ENCODE peak calls at places on chromosomes 4 and X, in five cellular contexts. K is stimulated activated naive B cell treated with anti-CD40 and anti-IgM and Interleukin-4, amounts not matched to agents 10 μg/mL and 1 μg/mL and 100 μg/mL, for 72 hours; R is AG09309; Z is tibial nerve; M is activated naive CD4-positive, alpha-beta T cell treated with anti-CD3 and anti-CD28 coated beads for 36 hours. W is an unnamed sample.

GRCh38 chr4:38867478-38868054 is at the start of gene FAM114A1:
- DNase-seq in K (peak), Z (peak), M (no peak), R (no peak), W (peak)

GRCh38 chrX:125172531-125172930 is 147.1 kb upstream of the TEX13C start:
- DNase-seq in R (no peak), M (no peak), K (no peak), Z (no peak), W (no peak)

GRCh38 chr4:149371021-149371420 is 444.6 kb downstream of the IQCM start:
- DNase-seq in R (peak), M (no peak), Z (no peak), K (no peak), W (peak)

GRCh38 chr4:75243570-75243969 is 270.6 kb downstream of the RCHY1 start:
- DNase-seq in M (no peak), K (no peak), R (no peak), Z (no peak), W (no peak)

GRCh38 chrX:150680974-150681373 is 12.2 kb upstream of the MTMR1 start:
- DNase-seq in K (no peak), Z (no peak), M (peak), R (no peak), W (peak)

GRCh38 chrX:50813843-50814661 is at the start of gene SHROOM4:
- DNase-seq in R (no peak), M (no peak), Z (peak), K (no peak), W (peak)

GRCh38 chr4:43089730-43090129 is 197.2 kb downstream of the GRXCR1 start:
- DNase-seq in M (no peak), R (no peak), Z (no peak), K (no peak), W (no peak)

GRCh38 chrX:18956322-18957032 is 27.4 kb downstream of the PHKA2 start:
- DNase-seq in Z (no peak), K (no peak), R (no peak), M (no peak), W (no peak)

GRCh38 chrX:18448416-18448815 is 23.0 kb downstream of the CDKL5 start:
- DNase-seq in R (no peak), K (no peak), Z (no peak), M (no peak), W (no peak)

GRCh38 chrX:52341493-52341892 is 27.3 kb upstream of the XAGE2 start:
- DNase-seq in K (no peak), R (no peak), Z (no peak), M (no peak), W (no peak)

GRCh38 chr4:7202391-7202790 is 10.1 kb downstream of the SORCS2 start:
- DNase-seq in K (no peak), Z (no peak), M (no peak), R (no peak), W (no peak)

GRCh38 chrX:133265331-133265730 is 47.2 kb upstream of the TFDP3 start:
- DNase-seq in M (no peak), R (no peak), Z (no peak), K (no peak), W (no peak)

GRCh38 chr4:129335263-129335662 is 239.3 kb downstream of the C4orf33 start:
- DNase-seq in Z (no peak), M (no peak), K (no peak), R (no peak), W (no peak)

GRCh38 chr4:176753049-176753448 is 39.7 kb downstream of the VEGFC start:
- DNase-seq in K (no peak), Z (no peak), M (no peak), R (peak), W (no peak)

W was measured in HT-29.